ENCODE peak calls at places on chromosomes 7 and 10, in six cellular contexts. One of them, this sample, is unnamed.

GRCh38 chr7:157540606-157541294 is 203.9 kb downstream of the DNAJB6 start:
- DNase-seq in IMR-90: no peak
- DNase-seq in neural progenitor cell: no peak
- DNase-seq in PC-9: no peak
- DNase-seq in K562: no peak
- DNase-seq in PC-3: no peak
- DNase-seq in this sample: no peak

GRCh38 chr7:32204361-32205018 is 134.3 kb upstream of the PDE1C start:
- DNase-seq in IMR-90: peak
- DNase-seq in K562: no peak
- DNase-seq in PC-3: peak
- DNase-seq in neural progenitor cell: peak
- DNase-seq in PC-9: peak
- DNase-seq in this sample: peak

GRCh38 chr7:141920281-141920680 is 4.1 kb downstream of the OR9A4 start:
- DNase-seq in neural progenitor cell: no peak
- DNase-seq in IMR-90: no peak
- DNase-seq in PC-9: no peak
- DNase-seq in PC-3: peak
- DNase-seq in K562: no peak
- DNase-seq in this sample: no peak

GRCh38 chr10:95246582-95247051 is 44.2 kb downstream of the PDLIM1 start:
- DNase-seq in IMR-90: peak
- DNase-seq in K562: peak
- DNase-seq in PC-3: peak
- DNase-seq in neural progenitor cell: peak
- DNase-seq in PC-9: peak
- DNase-seq in this sample: peak

GRCh38 chr7:81684513-81685262 is 85.2 kb downstream of the HGF start:
- DNase-seq in PC-3: peak
- DNase-seq in neural progenitor cell: peak
- DNase-seq in IMR-90: peak
- DNase-seq in K562: no peak
- DNase-seq in PC-9: peak
- DNase-seq in this sample: no peak

GRCh38 chr10:43939939-43940810 is 291.5 kb upstream of the ZNF32 start:
- DNase-seq in PC-9: no peak
- DNase-seq in neural progenitor cell: no peak
- DNase-seq in K562: no peak
- DNase-seq in PC-3: no peak
- DNase-seq in IMR-90: peak
- DNase-seq in this sample: peak

GRCh38 chr10:2081501-2081900 is 344.2 kb upstream of the ADARB2 start:
- DNase-seq in neural progenitor cell: peak
- DNase-seq in PC-9: no peak
- DNase-seq in PC-3: no peak
- DNase-seq in IMR-90: no peak
- DNase-seq in K562: no peak
- DNase-seq in this sample: no peak

GRCh38 chr7:1664711-1665591 is 5.1 kb upstream of the ELFN1 start:
- DNase-seq in neural progenitor cell: peak
- DNase-seq in K562: peak
- DNase-seq in PC-9: peak
- DNase-seq in IMR-90: peak
- DNase-seq in PC-3: peak
- DNase-seq in this sample: peak

GRCh38 chr10:131703941-131704340 is 196.9 kb upstream of the PPP2R2D start:
- DNase-seq in K562: no peak
- DNase-seq in neural progenitor cell: no peak
- DNase-seq in IMR-90: no peak
- DNase-seq in PC-3: no peak
- DNase-seq in PC-9: no peak
- DNase-seq in this sample: no peak

GRCh38 chr10:103792547-103792946 is 62.8 kb downstream of the SH3PXD2A start:
- DNase-seq in neural progenitor cell: no peak
- DNase-seq in PC-9: no peak
- DNase-seq in PC-3: peak
- DNase-seq in IMR-90: peak
- DNase-seq in K562: no peak
- DNase-seq in this sample: no peak

GRCh38 chr10:71757450-71757918 is 15.8 kb downstream of the VSIR start:
- DNase-seq in IMR-90: no peak
- DNase-seq in PC-3: no peak
- DNase-seq in K562: no peak
- DNase-seq in neural progenitor cell: peak
- DNase-seq in PC-9: no peak
- DNase-seq in this sample: no peak

GRCh38 chr7:134827436-134827835 is 48.0 kb downstream of the CALD1 start:
- DNase-seq in K562: no peak
- DNase-seq in PC-9: no peak
- DNase-seq in IMR-90: no peak
- DNase-seq in PC-3: no peak
- DNase-seq in neural progenitor cell: no peak
- DNase-seq in this sample: no peak

GRCh38 chr10:35635576-35635975 is 6.5 kb downstream of the FZD8 start:
- DNase-seq in IMR-90: peak
- DNase-seq in neural progenitor cell: peak
- DNase-seq in PC-9: peak
- DNase-seq in K562: peak
- DNase-seq in PC-3: peak
- DNase-seq in this sample: peak

DNA sequence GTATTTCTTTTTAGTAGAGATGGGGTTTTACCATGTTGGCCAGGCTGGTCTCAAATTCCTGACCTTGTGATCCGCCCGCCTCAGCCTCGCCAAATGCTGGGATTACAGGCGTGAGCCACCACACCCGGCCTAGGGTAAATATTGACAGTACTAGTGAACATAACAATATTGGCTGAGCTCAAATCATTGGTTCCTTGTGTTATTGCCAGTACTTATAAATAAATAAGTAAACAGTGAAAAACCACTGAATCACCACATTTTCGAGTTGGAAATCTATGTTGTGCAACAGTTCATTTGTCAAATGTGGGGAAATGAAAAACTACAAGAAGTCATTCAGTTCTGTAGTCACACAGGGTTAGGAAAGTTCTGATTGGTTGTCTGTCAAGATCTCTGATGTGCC is 15.8 kb downstream of the RPP30 start:
- DNase-seq in IMR-90: no peak
- DNase-seq in neural progenitor cell: no peak
- DNase-seq in K562: no peak
- DNase-seq in PC-3: peak
- DNase-seq in PC-9: no peak
- DNase-seq in this sample: no peak
- H2AFZ ChIP-seq in IMR-90: no peak
- H2AFZ ChIP-seq in neural progenitor cell: no peak
- H2AFZ ChIP-seq in K562: no peak
- H2AFZ ChIP-seq in PC-3: no peak
- H2AFZ ChIP-seq in PC-9: no peak
- H2AFZ ChIP-seq in this sample: no peak

DNA sequence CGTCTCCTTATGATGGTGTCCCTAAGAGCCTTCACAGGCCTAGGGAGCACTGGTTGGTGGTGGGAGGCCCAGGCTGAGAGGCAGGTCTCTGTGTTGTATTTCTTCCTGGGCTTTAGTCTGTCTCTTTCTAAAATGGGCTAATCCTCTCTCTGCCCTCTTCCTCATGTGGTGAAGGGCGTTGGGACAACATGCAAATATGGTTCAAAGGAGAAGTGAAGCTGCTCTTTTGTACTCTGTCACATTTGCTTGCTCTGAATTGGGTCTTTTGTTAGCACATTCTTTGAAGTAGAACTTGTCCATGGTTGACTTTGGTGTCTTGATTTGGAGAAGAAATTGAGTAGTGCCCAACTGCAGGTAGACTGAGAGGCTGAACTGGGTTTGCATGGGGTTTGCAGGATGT is 814 bp downstream of the HK1 start:
- DNase-seq in K562: no peak
- DNase-seq in PC-3: no peak
- DNase-seq in IMR-90: no peak
- DNase-seq in PC-9: no peak
- DNase-seq in neural progenitor cell: no peak
- DNase-seq in this sample: peak
- H2AFZ ChIP-seq in K562: no peak
- H2AFZ ChIP-seq in PC-3: no peak
- H2AFZ ChIP-seq in IMR-90: no peak
- H2AFZ ChIP-seq in PC-9: no peak
- H2AFZ ChIP-seq in neural progenitor cell: no peak
- H2AFZ ChIP-seq in this sample: peak

GRCh38 chr7:20350518-20350951 is 19.8 kb downstream of the ITGB8 start:
- DNase-seq in PC-3: no peak
- DNase-seq in neural progenitor cell: peak
- DNase-seq in IMR-90: no peak
- DNase-seq in K562: no peak
- DNase-seq in PC-9: no peak
- DNase-seq in this sample: no peak

GRCh38 chr7:20348408-20348807 is 17.7 kb downstream of the ITGB8 start:
- DNase-seq in PC-9: no peak
- DNase-seq in neural progenitor cell: no peak
- DNase-seq in K562: no peak
- DNase-seq in IMR-90: no peak
- DNase-seq in PC-3: no peak
- DNase-seq in this sample: no peak

GRCh38 chr7:20352573-20353304 is 22.0 kb downstream of the ITGB8 start:
- DNase-seq in IMR-90: peak
- DNase-seq in PC-3: peak
- DNase-seq in K562: no peak
- DNase-seq in neural progenitor cell: no peak
- DNase-seq in PC-9: peak
- DNase-seq in this sample: no peak

GRCh38 chr7:20351901-20352300 is 21.2 kb downstream of the ITGB8 start:
- DNase-seq in K562: no peak
- DNase-seq in neural progenitor cell: no peak
- DNase-seq in PC-9: no peak
- DNase-seq in IMR-90: peak
- DNase-seq in PC-3: peak
- DNase-seq in this sample: no peak

DNA sequence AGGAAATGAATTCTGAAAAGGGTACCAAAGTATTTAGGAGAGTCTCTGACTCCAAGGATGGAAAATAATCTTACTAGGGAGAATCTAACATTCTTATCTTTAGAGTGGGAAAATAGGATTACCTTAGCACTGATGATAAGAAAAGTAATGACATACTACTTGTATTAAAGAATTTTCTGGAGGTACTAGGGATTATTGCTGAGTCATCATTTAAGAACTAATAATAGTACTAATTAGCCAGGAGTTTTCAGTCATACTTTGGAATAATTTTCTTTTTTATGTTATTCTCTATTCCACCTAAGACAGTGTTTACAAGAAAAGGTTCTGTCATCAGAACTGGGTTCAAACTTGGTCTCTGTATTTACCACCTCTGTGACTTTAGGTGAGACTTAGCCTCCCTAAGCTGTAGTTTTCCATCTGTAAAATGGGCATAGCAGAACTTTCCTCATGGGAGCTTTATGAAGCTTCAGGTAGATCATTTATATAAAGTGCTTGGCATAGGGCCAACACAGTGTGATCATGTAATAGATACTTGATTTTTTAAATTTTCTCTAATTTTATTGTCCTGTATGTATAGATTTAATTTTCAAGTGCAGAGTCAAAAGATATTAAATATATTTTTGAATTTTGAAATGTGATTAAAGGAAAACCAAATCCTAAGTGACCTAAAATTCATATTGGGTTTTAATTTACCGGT is 20.4 kb downstream of the ITGB8 start:
- DNase-seq in IMR-90: no peak
- DNase-seq in PC-3: peak
- DNase-seq in K562: no peak
- DNase-seq in neural progenitor cell: no peak
- DNase-seq in PC-9: no peak
- DNase-seq in this sample: no peak
- H2AFZ ChIP-seq in IMR-90: no peak
- H2AFZ ChIP-seq in PC-3: no peak
- H2AFZ ChIP-seq in K562: no peak
- H2AFZ ChIP-seq in neural progenitor cell: no peak
- H2AFZ ChIP-seq in PC-9: no peak
- H2AFZ ChIP-seq in this sample: no peak

DNA sequence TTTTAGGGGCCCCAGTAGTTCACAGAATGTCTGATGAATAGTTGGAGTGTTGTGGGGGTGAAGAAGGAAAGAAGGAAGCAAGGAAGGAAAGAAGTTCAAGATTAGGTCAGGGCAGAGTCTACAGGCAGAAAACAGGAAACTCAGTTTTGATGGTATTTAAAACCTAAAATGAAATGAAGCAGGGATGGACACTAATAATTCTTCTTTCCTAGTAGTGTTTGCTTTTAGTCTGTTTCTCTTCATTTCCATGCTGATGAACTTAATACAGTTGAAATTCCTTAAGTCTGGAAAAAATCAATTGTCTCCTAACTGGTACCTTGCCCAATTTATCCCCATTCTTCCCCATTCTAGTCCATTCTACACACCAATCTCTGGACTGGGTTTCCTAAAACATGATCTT is 59.0 kb upstream of the GSAP start:
- DNase-seq in PC-9: no peak
- DNase-seq in IMR-90: no peak
- DNase-seq in PC-3: no peak
- DNase-seq in neural progenitor cell: no peak
- DNase-seq in K562: no peak
- DNase-seq in this sample: no peak
- H2AFZ ChIP-seq in PC-9: no peak
- H2AFZ ChIP-seq in IMR-90: no peak
- H2AFZ ChIP-seq in PC-3: no peak
- H2AFZ ChIP-seq in neural progenitor cell: no peak
- H2AFZ ChIP-seq in K562: peak
- H2AFZ ChIP-seq in this sample: no peak

GRCh38 chr7:147400221-147400689 is 1190.3 kb upstream of the C7orf33 start:
- DNase-seq in PC-9: no peak
- DNase-seq in neural progenitor cell: no peak
- DNase-seq in IMR-90: peak
- DNase-seq in K562: no peak
- DNase-seq in PC-3: no peak
- DNase-seq in this sample: no peak
- H2AFZ ChIP-seq in PC-9: no peak
- H2AFZ ChIP-seq in neural progenitor cell: no peak
- H2AFZ ChIP-seq in IMR-90: peak
- H2AFZ ChIP-seq in K562: no peak
- H2AFZ ChIP-seq in PC-3: no peak
- H2AFZ ChIP-seq in this sample: no peak

DNA sequence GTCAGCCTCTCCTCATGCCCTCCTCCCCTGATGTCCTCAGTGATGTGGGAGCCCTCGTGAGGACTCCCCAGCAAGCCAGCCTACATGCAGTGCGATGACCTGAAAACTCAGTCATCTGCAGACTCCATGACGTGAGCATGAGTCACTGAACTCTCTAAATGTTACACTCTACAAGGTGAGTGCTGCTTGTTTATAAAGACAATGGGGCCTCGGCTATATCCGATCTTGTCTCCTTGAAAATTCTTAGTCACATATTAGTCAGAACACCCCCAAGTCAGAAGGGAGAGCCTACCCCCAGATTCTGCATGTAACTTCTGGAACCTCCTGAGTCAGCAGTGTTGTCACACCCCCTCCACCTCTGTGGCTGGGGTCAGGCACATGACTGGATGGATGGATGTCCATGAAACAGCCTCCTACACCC is 673.8 kb downstream of the INHBA start:
- DNase-seq in K562: no peak
- DNase-seq in PC-3: peak
- DNase-seq in neural progenitor cell: no peak
- DNase-seq in PC-9: peak
- DNase-seq in IMR-90: peak
- DNase-seq in this sample: no peak
- H2AFZ ChIP-seq in K562: no peak
- H2AFZ ChIP-seq in PC-3: no peak
- H2AFZ ChIP-seq in neural progenitor cell: no peak
- H2AFZ ChIP-seq in PC-9: no peak
- H2AFZ ChIP-seq in IMR-90: peak
- H2AFZ ChIP-seq in this sample: no peak

GRCh38 chr10:88853155-88853554 is 1.5 kb upstream of the ANKRD22 start:
- DNase-seq in PC-9: no peak
- DNase-seq in IMR-90: no peak
- DNase-seq in neural progenitor cell: no peak
- DNase-seq in PC-3: no peak
- DNase-seq in K562: no peak
- DNase-seq in this sample: no peak

GRCh38 chr10:88858493-88858892 is 6.8 kb upstream of the ANKRD22 start:
- DNase-seq in PC-3: peak
- DNase-seq in K562: no peak
- DNase-seq in IMR-90: peak
- DNase-seq in PC-9: no peak
- DNase-seq in neural progenitor cell: no peak
- DNase-seq in this sample: no peak
- H2AFZ ChIP-seq in PC-3: peak
- H2AFZ ChIP-seq in K562: no peak
- H2AFZ ChIP-seq in IMR-90: no peak
- H2AFZ ChIP-seq in PC-9: peak
- H2AFZ ChIP-seq in neural progenitor cell: no peak
- H2AFZ ChIP-seq in this sample: no peak